ENCODE peak calls at places on chromosomes 11 and 22, in five cellular contexts. C, O, W, F and L are unnamed samples.

GRCh38 chr22:22111267-22111751 is 128.7 kb upstream of the TOP3B start:
- DNase-seq in C (peak; percentile 86), O (no peak), W (peak; percentile 96), F (peak; percentile 42), L (peak; percentile 95)

GRCh38 chr11:122293298-122294023 is 177.4 kb upstream of the BLID start:
- DNase-seq in C (no peak), W (no peak), F (no peak), O (no peak), L (peak; percentile 37)

GRCh38 chr11:20066013-20066782 is 94.1 kb downstream of the DBX1 start:
- DNase-seq in F (no peak), W (no peak), C (no peak), O (no peak), L (no peak)

GRCh38 chr11:69682681-69683326 is 7.7 kb upstream of the LTO1 start:
- DNase-seq in C (no peak), F (no peak), O (no peak), W (no peak), L (no peak)

GRCh38 chr11:122271747-122272146 is 155.7 kb upstream of the BLID start:
- DNase-seq in O (no peak), W (no peak), C (no peak), F (no peak), L (no peak)

GRCh38 chr11:116948375-116948774 is 111.0 kb upstream of the APOA1 start:
- DNase-seq in C (no peak), F (peak; percentile 21), O (no peak), W (no peak), L (peak; percentile 54)

GRCh38 chr11:3683039-3683438 is 11.9 kb upstream of the CHRNA10 start:
- DNase-seq in W (no peak), C (no peak), F (no peak), O (no peak), L (no peak)

GRCh38 chr11:30758012-30758411 is 171.9 kb upstream of the MPPED2 start:
- DNase-seq in C (no peak), F (no peak), W (no peak), O (no peak), L (peak; percentile 41)

GRCh38 chr11:127866109-127866508 is 721.2 kb downstream of the ETS1 start:
- DNase-seq in O (no peak), C (no peak), F (no peak), W (no peak), L (no peak)

GRCh38 chr11:118050208-118050891 is 26.5 kb upstream of the TMPRSS4 start:
- DNase-seq in O (no peak), C (no peak), F (no peak), W (no peak), L (no peak)

GRCh38 chr22:45942787-45943493 is 34.0 kb downstream of the WNT7B start:
- DNase-seq in O (no peak), C (no peak), F (no peak), W (no peak), L (no peak)

GRCh38 chr11:85187992-85188391 is 439.2 kb downstream of the DLG2 start:
- DNase-seq in F (peak; percentile 29), C (no peak), O (no peak), W (no peak), L (no peak)

GRCh38 chr22:31244044-31244942 is 32.2 kb downstream of the LIMK2 start:
- DNase-seq in F (peak; percentile 63), W (peak; percentile 37), C (no peak), O (peak; percentile 31), L (peak; percentile 80)

GRCh38 chr11:1163321-1163910 is 5.7 kb downstream of the MUC5AC start:
- DNase-seq in O (peak; percentile 28), F (no peak), C (no peak), W (no peak), L (no peak)

GRCh38 chr11:2097998-2098690 is 41.0 kb downstream of the IGF2 start:
- DNase-seq in O (no peak), C (no peak), W (no peak), F (no peak), L (no peak)

GRCh38 chr11:26243426-26243825 is 88.5 kb upstream of the ANO3 start:
- DNase-seq in F (no peak), O (no peak), C (no peak), W (no peak), L (peak; percentile 22)

GRCh38 chr11:36381005-36381350 is 84.9 kb downstream of the PRR5L start:
- DNase-seq in O (no peak), C (no peak), F (no peak), W (no peak), L (no peak)

GRCh38 chr11:119378851-119379465 is 2.5 kb downstream of the USP2 start:
- DNase-seq in W (peak; percentile 85), C (no peak), F (no peak), O (no peak), L (no peak)

GRCh38 chr11:107736546-107736945 is 24.7 kb upstream of the SLN start:
- DNase-seq in F (no peak), C (no peak), O (no peak), W (no peak), L (no peak)

GRCh38 chr11:697811-698311 is 2.2 kb downstream of the TMEM80 start:
- DNase-seq in C (no peak), W (peak; percentile 51), F (no peak), O (no peak), L (peak; percentile 76)

GRCh38 chr11:121449123-121449522 is 3.0 kb upstream of the SORL1 start:
- DNase-seq in W (no peak), O (no peak), F (no peak), C (no peak), L (no peak)

GRCh38 chr22:22520020-22520656 is at the start of gene ZNF280A:
- DNase-seq in O (no peak), C (no peak), W (peak; percentile 99), F (peak; percentile 87), L (no peak)

GRCh38 chr22:23285734-23286133 is 105.4 kb downstream of the BCR start:
- DNase-seq in W (peak; percentile 24), F (no peak), O (no peak), C (no peak), L (peak; percentile 59)

GRCh38 chr22:37416806-37417205 is 10.5 kb downstream of the ELFN2 start:
- DNase-seq in C (no peak), O (peak; percentile 66), F (no peak), W (peak; percentile 11), L (no peak)

GRCh38 chr22:31343235-31344191 is 2.6 kb downstream of the PATZ1 start:
- DNase-seq in W (peak; percentile 15), O (peak; percentile 67), C (no peak), F (no peak), L (peak; percentile 26)

GRCh38 chr11:128772814-128773213 is 78.9 kb downstream of the FLI1 start:
- DNase-seq in O (no peak), F (no peak), C (no peak), W (no peak), L (no peak)

GRCh38 chr22:20867179-20868099 is 8.6 kb downstream of the SNAP29 start:
- DNase-seq in O (peak; percentile 77), W (peak; percentile 100), C (no peak), F (no peak), L (peak; percentile 46)

DNA sequence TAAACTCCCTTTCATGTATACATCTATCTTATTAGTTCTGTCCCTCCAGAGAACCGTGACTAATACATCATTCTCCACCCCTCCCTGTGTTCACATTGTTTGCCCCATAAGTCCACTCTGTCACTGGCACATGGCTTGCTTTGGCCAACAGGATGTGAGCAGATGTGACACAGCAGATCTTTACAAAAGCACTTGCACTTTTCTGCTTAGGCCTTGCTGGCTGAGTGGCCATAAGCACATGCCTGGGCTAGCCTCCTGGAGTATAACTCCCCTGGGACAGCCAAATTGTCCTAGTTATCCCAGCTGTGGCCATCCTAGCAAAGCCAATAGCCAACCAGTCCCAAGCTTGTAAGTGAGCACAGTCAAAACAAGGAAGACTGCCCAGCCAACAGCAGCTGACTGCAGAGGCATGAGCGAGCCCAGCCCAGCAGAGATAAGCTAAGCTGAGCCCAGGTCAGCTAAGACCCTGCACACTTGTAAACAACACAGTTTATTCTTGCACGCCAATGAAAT is 9.7 kb upstream of the RCN1 start:
- DNase-seq in O (no peak), C (no peak), W (peak; percentile 5), F (peak; percentile 52), L (peak; percentile 64)
- TF ChIP-seq RCOR1 in O (no peak), C (no peak), W (no peak), F (no peak), L (no peak)

DNA sequence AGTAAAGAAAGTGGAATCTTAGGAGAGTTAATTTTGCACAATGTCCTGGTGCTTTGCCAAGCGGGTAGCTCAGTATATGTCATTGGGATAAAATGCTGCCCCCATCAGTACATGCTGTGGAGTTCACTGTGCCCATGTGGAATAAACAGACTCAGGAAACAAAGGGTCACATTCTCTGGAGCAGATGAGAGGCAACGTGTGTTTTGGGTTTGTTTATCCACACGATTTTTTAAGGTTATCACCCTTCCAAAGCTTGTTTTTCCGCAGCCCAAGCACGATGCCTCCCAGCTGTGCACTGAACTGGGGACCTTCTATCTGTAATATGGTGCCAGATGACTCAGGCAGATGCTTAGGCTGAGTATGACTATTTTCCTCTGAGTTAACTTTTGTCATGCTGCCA is 6.4 kb downstream of the OR4D6 start:
- DNase-seq in F (no peak), O (no peak), C (no peak), W (no peak), L (no peak)
- TF ChIP-seq CTCF in F (no peak), O (no peak), C (no peak), W (no peak), L (no peak)

GRCh38 chr11:46736615-46737014 is 17.6 kb downstream of the F2 start:
- DNase-seq in C (no peak), W (no peak), O (no peak), F (no peak), L (no peak)
- TF ChIP-seq RCOR1 in C (no peak), W (no peak), O (no peak), F (no peak), L (no peak)

DNA sequence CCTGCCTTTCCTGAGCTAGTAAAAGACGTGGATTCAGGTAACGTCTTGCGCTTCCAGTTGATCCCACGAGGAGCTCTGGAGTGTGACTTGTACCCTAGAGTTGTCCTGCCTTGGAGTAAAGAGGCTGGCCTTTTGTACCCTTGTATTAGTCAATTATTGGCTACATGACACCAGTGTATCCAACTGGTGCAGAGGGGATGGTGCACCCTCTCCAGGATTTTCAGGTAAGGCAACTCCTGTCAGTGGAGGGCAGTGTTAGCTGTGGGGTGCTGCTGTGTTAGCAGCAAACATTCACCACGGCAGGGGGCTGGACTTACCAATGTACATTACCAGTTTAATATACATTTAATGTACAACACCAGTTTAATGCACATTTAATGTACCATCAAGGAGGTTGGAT is 233.5 kb downstream of the MIAT start:
- DNase-seq in C (no peak), F (peak; percentile 40), O (no peak), W (no peak), L (no peak)
- TF ChIP-seq CTCF in C (no peak), F (peak; percentile 15), O (no peak), W (no peak), L (no peak)

DNA sequence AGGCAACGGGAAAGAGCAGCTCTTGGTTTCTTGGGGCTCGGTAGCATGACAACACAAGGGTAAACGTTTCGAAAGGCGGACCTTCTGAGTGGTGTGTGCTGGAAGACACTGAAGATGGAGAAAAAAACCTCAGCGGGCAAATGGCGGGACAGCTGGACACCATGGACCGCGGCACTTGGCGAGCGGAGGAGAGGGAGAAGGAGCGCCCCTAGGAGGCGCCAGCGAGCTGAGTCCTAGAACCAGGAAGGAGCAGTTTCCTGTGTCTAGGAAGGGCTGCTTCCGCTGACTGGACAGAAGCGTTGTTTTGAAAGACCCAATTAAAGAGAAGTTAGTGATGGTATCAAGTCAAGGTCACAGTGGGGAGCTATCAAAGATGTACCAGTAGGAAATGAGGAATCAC is 44.0 kb upstream of the OPCML start:
- DNase-seq in F (no peak), W (peak; percentile 23), C (no peak), O (peak; percentile 17), L (no peak)
- TF ChIP-seq RCOR1 in F (no peak), W (no peak), C (no peak), O (no peak), L (no peak)

GRCh38 chr11:112345708-112346107 is 85.0 kb upstream of the PLET1 start:
- DNase-seq in O (peak; percentile 32), F (no peak), W (peak; percentile 19), C (no peak), L (no peak)
- TF ChIP-seq CTCF in O (no peak), F (no peak), W (peak; percentile 45), C (no peak), L (no peak)